ENCODE peak calls at places on chromosomes 3 and 15, in four cellular contexts. Q, I, V and E are unnamed samples.

GRCh38 chr15:64634576-64635485 is 140.6 kb downstream of the RBPMS2 start:
- DNase-seq in Q (no peak), I (no peak), V (no peak), E (no peak)

GRCh38 chr3:30353711-30354467 is 252.5 kb upstream of the TGFBR2 start:
- DNase-seq in Q (no peak), I (no peak), V (no peak), E (peak)

GRCh38 chr3:57864853-57865252 is 108.7 kb downstream of the SLMAP start:
- DNase-seq in Q (peak), I (no peak), V (no peak), E (no peak)

GRCh38 chr3:78940128-78940527 is 827.7 kb downstream of the ROBO1 start:
- DNase-seq in Q (no peak), I (no peak), V (no peak), E (no peak)

GRCh38 chr3:30286007-30286669 is 320.3 kb upstream of the TGFBR2 start:
- DNase-seq in Q (peak), I (peak), V (no peak), E (no peak)

GRCh38 chr3:27681249-27681748 is 40.8 kb downstream of the EOMES start:
- DNase-seq in Q (peak), I (no peak), V (peak), E (peak)

GRCh38 chr3:80550154-80550553 is 782.4 kb upstream of the ROBO1 start:
- DNase-seq in Q (no peak), I (no peak), V (no peak), E (no peak)

GRCh38 chr3:177679568-177680441 is 482.5 kb upstream of the TBL1XR1 start:
- DNase-seq in Q (peak), I (no peak), V (no peak), E (no peak)

GRCh38 chr15:31448635-31448979 is 122.0 kb downstream of the KLF13 start:
- DNase-seq in Q (no peak), I (no peak), V (no peak), E (no peak)

GRCh38 chr15:85453144-85453872 is 72.9 kb downstream of the AKAP13 start:
- DNase-seq in Q (no peak), I (no peak), V (no peak), E (no peak)

GRCh38 chr3:165464736-165465135 is 268.6 kb upstream of the SLITRK3 start:
- DNase-seq in Q (no peak), I (no peak), V (no peak), E (no peak)

GRCh38 chr3:124772081-124772831 is 42.0 kb downstream of the UMPS start:
- DNase-seq in Q (peak), I (no peak), V (no peak), E (no peak)

GRCh38 chr3:126955004-126955790 is 27.7 kb upstream of the PLXNA1 start:
- DNase-seq in Q (peak), I (no peak), V (peak), E (peak)

GRCh38 chr3:78957456-78957855 is 810.3 kb downstream of the ROBO1 start:
- DNase-seq in Q (no peak), I (no peak), V (no peak), E (no peak)

GRCh38 chr15:85091990-85092389 is 110.3 kb downstream of the PDE8A start:
- DNase-seq in Q (no peak), I (no peak), V (no peak), E (no peak)

GRCh38 chr3:146189519-146190173 is 28.7 kb upstream of the PLOD2 start:
- DNase-seq in Q (peak), I (no peak), V (peak), E (peak)

GRCh38 chr3:154356009-154356408 is 31.7 kb upstream of the DHX36 start:
- DNase-seq in Q (no peak), I (no peak), V (no peak), E (no peak)

GRCh38 chr3:122944671-122945151 is 82.9 kb downstream of the SEMA5B start:
- DNase-seq in Q (peak), I (no peak), V (no peak), E (no peak)

GRCh38 chr3:185210621-185211157 is 43.2 kb downstream of the EHHADH start:
- DNase-seq in Q (no peak), I (no peak), V (no peak), E (no peak)

GRCh38 chr15:35362195-35362829 is 183.7 kb downstream of the DPH6 start:
- DNase-seq in Q (no peak), I (no peak), V (no peak), E (no peak)

GRCh38 chr3:186882125-186882524 is 39.6 kb downstream of the ADIPOQ start:
- DNase-seq in Q (no peak), I (no peak), V (no peak), E (no peak)

GRCh38 chr3:180529778-180530177 is 72.2 kb upstream of the TTC14 start:
- DNase-seq in Q (no peak), I (no peak), V (no peak), E (no peak)

GRCh38 chr15:66965201-66965900 is 100.1 kb upstream of the SMAD3 start:
- DNase-seq in Q (no peak), I (no peak), V (no peak), E (no peak)

GRCh38 chr15:72136170-72137051 is 18.2 kb downstream of the SENP8 start:
- DNase-seq in Q (no peak), I (no peak), V (no peak), E (no peak)

GRCh38 chr3:123712077-123712860 is 127.4 kb upstream of the HACD2 start:
- DNase-seq in Q (no peak), I (no peak), V (no peak), E (no peak)

GRCh38 chr3:48576647-48577046 is 13.1 kb upstream of the UCN2 start:
- DNase-seq in Q (no peak), I (no peak), V (no peak), E (no peak)

GRCh38 chr3:123766195-123767019 is 117.7 kb downstream of the MYLK start:
- DNase-seq in Q (no peak), I (peak), V (no peak), E (no peak)

GRCh38 chr15:60477991-60478632 is 830 bp downstream of the ICE2 start:
- DNase-seq in Q (peak), I (no peak), V (peak), E (peak)

GRCh38 chr3:158961497-158961896 is 159.6 kb downstream of the MFSD1 start:
- DNase-seq in Q (no peak), I (no peak), V (no peak), E (no peak)

GRCh38 chr15:81211376-81211775 is 14.7 kb downstream of the IL16 start:
- DNase-seq in Q (no peak), I (no peak), V (no peak), E (no peak)

GRCh38 chr3:4571690-4572334 is 78.7 kb downstream of the ITPR1 start:
- DNase-seq in Q (no peak), I (no peak), V (no peak), E (no peak)

GRCh38 chr15:40471778-40472130 is 970 bp downstream of the CHST14 start:
- DNase-seq in Q (no peak), I (no peak), V (no peak), E (no peak)

GRCh38 chr3:133765256-133765655 is 19.1 kb downstream of the TF start:
- DNase-seq in Q (no peak), I (no peak), V (no peak), E (no peak)

GRCh38 chr3:65858749-65859148 is 180.0 kb downstream of the MAGI1 start:
- DNase-seq in Q (no peak), I (no peak), V (no peak), E (no peak)

GRCh38 chr3:24740367-24740766 is 245.7 kb upstream of the THRB start:
- DNase-seq in Q (no peak), I (no peak), V (no peak), E (no peak)

DNA sequence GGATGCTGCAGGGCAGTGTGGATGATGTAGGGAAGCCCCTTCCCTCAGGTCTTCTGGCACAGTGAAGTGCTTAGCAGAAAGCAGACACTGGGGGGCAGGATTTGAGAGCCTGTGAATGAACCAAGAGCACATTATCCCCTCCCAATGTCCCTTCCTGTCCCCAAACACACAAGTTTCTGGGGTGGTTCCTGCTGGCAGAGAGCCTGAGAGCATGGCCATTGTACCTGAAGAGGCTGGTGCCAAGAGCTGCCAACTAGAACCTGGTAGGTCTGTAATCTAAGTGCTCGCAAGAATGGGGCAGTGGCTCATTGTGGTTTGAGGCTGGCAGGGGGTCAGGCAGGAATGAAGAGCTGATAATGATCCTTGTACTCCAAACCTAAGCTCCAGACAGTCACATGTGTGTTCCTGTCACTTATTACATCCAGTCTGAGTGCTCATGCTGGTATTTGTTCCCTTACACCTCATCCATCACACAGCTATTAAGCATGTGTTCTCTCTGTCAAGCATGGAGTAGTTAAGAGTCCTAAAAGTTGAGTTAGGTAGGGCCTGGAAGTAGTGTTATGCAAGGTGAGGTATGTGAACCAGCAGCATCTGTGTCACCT is 6.7 kb upstream of the CCR1 start:
- DNase-seq in Q (peak), I (no peak), V (no peak), E (peak)
- TF ChIP-seq CTCF in Q (peak), I (no peak), V (peak), E (peak)

GRCh38 chr3:98199020-98199419 is 32.5 kb downstream of the OR5H15 start:
- DNase-seq in Q (no peak), I (no peak), V (no peak), E (no peak)
- TF ChIP-seq CTCF in Q (no peak), I (no peak), V (no peak), E (no peak)

DNA sequence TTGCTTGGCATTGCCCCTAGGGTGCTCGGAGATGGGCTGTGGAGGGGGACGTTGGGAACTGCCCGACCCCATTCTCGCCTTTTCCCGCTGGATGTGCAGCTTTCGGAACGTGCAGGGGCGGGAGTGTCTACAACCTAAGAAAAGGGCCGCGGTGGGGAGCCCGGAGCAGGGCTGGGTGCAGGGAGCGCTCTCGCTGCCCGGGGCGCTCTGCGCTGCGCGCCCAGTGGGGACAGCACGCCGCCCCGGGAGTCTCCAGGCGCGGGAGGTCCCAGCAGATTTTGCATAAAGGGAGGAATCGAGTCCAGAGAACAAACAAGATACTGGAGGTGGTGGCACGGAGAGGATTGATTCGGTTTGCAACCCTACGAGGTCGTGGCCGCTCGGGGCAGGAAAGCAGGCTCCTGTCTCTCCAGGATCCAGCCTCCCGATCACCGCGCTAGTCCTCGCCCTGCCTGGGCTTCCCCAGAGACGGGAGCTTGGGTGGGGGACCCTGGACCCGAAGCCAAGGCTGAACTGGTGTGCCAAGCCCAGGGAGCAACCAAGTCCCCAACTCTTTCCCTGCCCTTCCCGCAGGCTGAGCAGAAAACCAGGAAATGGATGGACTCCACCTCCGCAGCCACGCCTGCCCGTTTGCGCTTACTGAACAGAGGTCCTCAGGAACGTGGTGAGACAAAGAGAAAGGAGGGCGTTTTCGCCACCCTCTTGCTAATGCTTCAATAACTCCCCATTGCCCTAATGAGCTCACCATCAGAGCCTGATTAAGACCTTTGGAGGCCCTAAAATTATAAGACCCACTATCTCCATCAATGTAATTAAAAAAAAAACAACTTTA is 59.7 kb downstream of the NOX5 start:
- DNase-seq in Q (peak), I (no peak), V (no peak), E (no peak)
- TF ChIP-seq CTCF in Q (no peak), I (no peak), V (no peak), E (no peak)

GRCh38 chr15:99704444-99704838 is 28.8 kb downstream of the LYSMD4 start:
- DNase-seq in Q (no peak), I (no peak), V (peak), E (peak)
- TF ChIP-seq CTCF in Q (peak), I (peak), V (peak), E (peak)

GRCh38 chr3:8210752-8211405 is 290.7 kb upstream of the LMCD1 start:
- DNase-seq in Q (no peak), I (no peak), V (no peak), E (no peak)
- TF ChIP-seq CTCF in Q (no peak), I (no peak), V (no peak), E (no peak)